ENCODE peak calls at places on chromosomes 5 and 9, in six cellular contexts. One of them, this sample, is unnamed.

GRCh38 chr9:123048748-123049147 is 15.3 kb downstream of the GPR21 start:
- DNase-seq in H1: no peak
- DNase-seq in nephron progenitor cell: no peak
- DNase-seq in sigmoid colon: no peak
- DNase-seq in mammary epithelial cell: no peak
- DNase-seq in H9: no peak
- DNase-seq in this sample: no peak

GRCh38 chr5:103402861-103403260 is 144.3 kb downstream of the MACIR start:
- DNase-seq in H1: no peak
- DNase-seq in nephron progenitor cell: no peak
- DNase-seq in sigmoid colon: no peak
- DNase-seq in mammary epithelial cell: no peak
- DNase-seq in H9: no peak
- DNase-seq in this sample: no peak

GRCh38 chr5:132898094-132898493 is 24.6 kb downstream of the LEAP2 start:
- DNase-seq in H1: no peak
- DNase-seq in nephron progenitor cell: no peak
- DNase-seq in sigmoid colon: no peak
- DNase-seq in mammary epithelial cell: no peak
- DNase-seq in H9: no peak
- DNase-seq in this sample: no peak

GRCh38 chr5:18699681-18700080 is 1065.4 kb downstream of the TAF11L14 start:
- DNase-seq in H1: no peak
- DNase-seq in nephron progenitor cell: no peak
- DNase-seq in sigmoid colon: no peak
- DNase-seq in mammary epithelial cell: no peak
- DNase-seq in H9: no peak
- DNase-seq in this sample: no peak

GRCh38 chr5:6468870-6469269 is 20.2 kb downstream of the UBE2QL1 start:
- DNase-seq in H1: no peak
- DNase-seq in nephron progenitor cell: no peak
- DNase-seq in sigmoid colon: peak
- DNase-seq in mammary epithelial cell: no peak
- DNase-seq in H9: no peak
- DNase-seq in this sample: no peak

GRCh38 chr9:105138306-105138801 is 106.1 kb upstream of the SLC44A1 start:
- DNase-seq in H1: no peak
- DNase-seq in nephron progenitor cell: no peak
- DNase-seq in sigmoid colon: peak
- DNase-seq in mammary epithelial cell: no peak
- DNase-seq in H9: peak
- DNase-seq in this sample: no peak

GRCh38 chr9:124341455-124342170 is 73.6 kb downstream of the PSMB7 start:
- DNase-seq in H1: no peak
- DNase-seq in nephron progenitor cell: no peak
- DNase-seq in sigmoid colon: no peak
- DNase-seq in mammary epithelial cell: no peak
- DNase-seq in H9: no peak
- DNase-seq in this sample: no peak

GRCh38 chr5:180080670-180081280 is 9.2 kb upstream of the RNF130 start:
- DNase-seq in H1: no peak
- DNase-seq in nephron progenitor cell: no peak
- DNase-seq in sigmoid colon: no peak
- DNase-seq in mammary epithelial cell: no peak
- DNase-seq in H9: no peak
- DNase-seq in this sample: no peak

GRCh38 chr5:65037845-65038815 is 269.4 kb downstream of the CWC27 start:
- DNase-seq in H1: peak
- DNase-seq in nephron progenitor cell: no peak
- DNase-seq in sigmoid colon: no peak
- DNase-seq in mammary epithelial cell: no peak
- DNase-seq in H9: peak
- DNase-seq in this sample: no peak

GRCh38 chr9:37197158-37198033 is 77.0 kb downstream of the ZCCHC7 start:
- DNase-seq in H1: no peak
- DNase-seq in nephron progenitor cell: no peak
- DNase-seq in sigmoid colon: no peak
- DNase-seq in mammary epithelial cell: peak
- DNase-seq in H9: no peak
- DNase-seq in this sample: no peak

GRCh38 chr5:92916036-92916435 is 665.0 kb downstream of the NR2F1-AS1 start:
- DNase-seq in H1: no peak
- DNase-seq in nephron progenitor cell: no peak
- DNase-seq in sigmoid colon: no peak
- DNase-seq in mammary epithelial cell: peak
- DNase-seq in H9: no peak
- DNase-seq in this sample: no peak
- TF ChIP-seq CTCF in H1: no peak
- TF ChIP-seq CTCF in nephron progenitor cell: no peak
- TF ChIP-seq CTCF in sigmoid colon: no peak
- TF ChIP-seq CTCF in mammary epithelial cell: peak
- TF ChIP-seq CTCF in H9: no peak
- TF ChIP-seq CTCF in this sample: no peak

GRCh38 chr5:150085950-150086715 is at the start of gene CSF1R:
- DNase-seq in H1: peak
- DNase-seq in nephron progenitor cell: no peak
- DNase-seq in sigmoid colon: no peak
- DNase-seq in mammary epithelial cell: no peak
- DNase-seq in H9: no peak
- DNase-seq in this sample: no peak
- TF ChIP-seq CTCF in H1: no peak
- TF ChIP-seq CTCF in nephron progenitor cell: no peak
- TF ChIP-seq CTCF in sigmoid colon: no peak
- TF ChIP-seq CTCF in mammary epithelial cell: no peak
- TF ChIP-seq CTCF in H9: no peak
- TF ChIP-seq CTCF in this sample: no peak

DNA sequence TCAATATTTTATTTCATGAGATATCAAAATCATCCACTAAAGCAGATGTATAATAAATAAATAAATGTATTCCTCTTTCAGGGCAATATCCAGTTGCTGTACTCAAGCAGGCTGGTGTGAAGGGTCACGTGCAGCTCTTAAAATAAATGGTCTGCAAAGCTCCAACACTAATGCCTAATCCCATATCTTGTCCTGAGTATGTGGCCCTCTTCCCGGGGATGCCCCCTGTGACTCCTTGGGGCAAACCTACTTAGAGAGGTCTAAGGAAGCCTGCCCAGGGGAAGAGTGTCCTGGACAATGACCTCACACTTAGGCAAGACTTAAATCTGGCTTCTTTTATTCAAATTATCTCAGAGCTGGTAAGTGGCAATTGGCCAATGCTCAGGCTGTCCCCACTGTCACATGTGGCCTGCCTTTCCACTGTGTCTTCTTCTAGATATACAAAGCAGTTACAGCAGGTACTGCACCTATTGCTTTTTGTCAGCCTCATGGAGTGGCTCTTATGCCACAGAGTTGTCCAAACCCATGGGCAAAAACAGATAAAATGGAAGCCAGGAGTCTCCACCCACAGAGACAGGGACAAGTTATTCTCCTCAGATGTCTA is 55.3 kb downstream of the SEMA5A start:
- DNase-seq in H1: no peak
- DNase-seq in nephron progenitor cell: no peak
- DNase-seq in sigmoid colon: no peak
- DNase-seq in mammary epithelial cell: no peak
- DNase-seq in H9: no peak
- DNase-seq in this sample: no peak
- TF ChIP-seq CTCF in H1: no peak
- TF ChIP-seq CTCF in nephron progenitor cell: no peak
- TF ChIP-seq CTCF in sigmoid colon: no peak
- TF ChIP-seq CTCF in mammary epithelial cell: no peak
- TF ChIP-seq CTCF in H9: no peak
- TF ChIP-seq CTCF in this sample: no peak

GRCh38 chr9:29209748-29210276 is 1636.5 kb upstream of the C9orf72 start:
- DNase-seq in H1: no peak
- DNase-seq in nephron progenitor cell: no peak
- DNase-seq in sigmoid colon: no peak
- DNase-seq in mammary epithelial cell: no peak
- DNase-seq in H9: no peak
- DNase-seq in this sample: no peak

GRCh38 chr9:29213374-29214161 is 1640.3 kb upstream of the C9orf72 start:
- DNase-seq in H1: peak
- DNase-seq in nephron progenitor cell: peak
- DNase-seq in sigmoid colon: no peak
- DNase-seq in mammary epithelial cell: peak
- DNase-seq in H9: peak
- DNase-seq in this sample: peak

GRCh38 chr9:29212590-29213373 is 1639.5 kb upstream of the C9orf72 start:
- DNase-seq in H1: peak
- DNase-seq in nephron progenitor cell: peak
- DNase-seq in sigmoid colon: no peak
- DNase-seq in mammary epithelial cell: peak
- DNase-seq in H9: peak
- DNase-seq in this sample: peak

GRCh38 chr9:29211003-29211584 is 1637.8 kb upstream of the C9orf72 start:
- DNase-seq in H1: no peak
- DNase-seq in nephron progenitor cell: no peak
- DNase-seq in sigmoid colon: no peak
- DNase-seq in mammary epithelial cell: no peak
- DNase-seq in H9: no peak
- DNase-seq in this sample: no peak

DNA sequence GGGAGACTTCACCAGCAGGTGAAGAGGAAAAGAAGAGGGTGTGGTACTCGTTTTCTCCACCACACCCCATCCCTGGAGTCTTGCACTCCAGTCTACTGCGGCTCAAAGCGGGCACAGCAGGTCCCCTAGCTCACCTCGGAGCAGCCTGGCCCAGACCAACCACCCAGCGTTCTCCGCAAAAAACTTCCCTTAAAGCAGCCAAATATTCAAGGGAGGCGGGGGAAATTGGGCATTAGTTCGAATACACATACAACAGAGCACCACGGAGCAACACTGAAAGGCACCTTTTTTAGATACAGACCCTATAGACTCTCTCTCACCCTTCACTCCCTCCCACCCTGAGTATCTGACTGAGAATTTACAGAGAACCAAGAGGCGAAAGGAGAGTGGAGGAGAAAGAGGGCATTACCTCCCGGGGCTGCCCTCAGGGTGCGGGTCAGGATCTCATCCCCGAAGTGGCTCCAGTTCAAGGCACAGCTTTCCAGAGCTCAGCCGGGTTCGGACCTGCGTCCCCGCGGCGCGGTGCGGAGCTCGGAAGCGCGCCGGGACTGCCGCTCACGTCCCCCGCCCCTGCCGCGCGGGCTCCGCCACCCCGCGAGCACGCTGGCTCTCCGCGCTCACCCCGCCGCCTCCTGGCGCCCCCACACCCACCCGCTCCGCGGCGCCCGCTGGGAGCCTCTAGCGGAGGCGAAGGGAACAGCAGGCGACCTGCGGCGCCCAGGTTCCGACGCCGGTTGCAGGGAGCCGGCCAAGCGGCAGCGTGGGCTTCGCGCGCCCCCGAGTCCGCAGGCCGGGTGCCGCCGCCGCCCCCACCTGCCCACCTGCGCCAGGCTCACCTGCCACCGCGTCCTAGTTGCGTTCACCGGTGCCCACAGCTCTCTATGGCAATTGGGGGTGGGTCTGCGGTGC is 1638.7 kb upstream of the C9orf72 start:
- DNase-seq in H1: peak
- DNase-seq in nephron progenitor cell: peak
- DNase-seq in sigmoid colon: peak
- DNase-seq in mammary epithelial cell: peak
- DNase-seq in H9: peak
- DNase-seq in this sample: peak
- TF ChIP-seq CTCF in H1: peak
- TF ChIP-seq CTCF in nephron progenitor cell: peak
- TF ChIP-seq CTCF in sigmoid colon: no peak
- TF ChIP-seq CTCF in mammary epithelial cell: peak
- TF ChIP-seq CTCF in H9: peak
- TF ChIP-seq CTCF in this sample: peak

GRCh38 chr5:150658699-150659265 is 2.3 kb upstream of the MYOZ3 start:
- DNase-seq in H1: no peak
- DNase-seq in nephron progenitor cell: no peak
- DNase-seq in sigmoid colon: peak
- DNase-seq in mammary epithelial cell: no peak
- DNase-seq in H9: peak
- DNase-seq in this sample: no peak
- TF ChIP-seq CTCF in H1: no peak
- TF ChIP-seq CTCF in nephron progenitor cell: no peak
- TF ChIP-seq CTCF in sigmoid colon: no peak
- TF ChIP-seq CTCF in mammary epithelial cell: no peak
- TF ChIP-seq CTCF in H9: no peak
- TF ChIP-seq CTCF in this sample: no peak

GRCh38 chr9:125409637-125410521 is 148.3 kb downstream of the GAPVD1 start:
- DNase-seq in H1: peak
- DNase-seq in nephron progenitor cell: no peak
- DNase-seq in sigmoid colon: no peak
- DNase-seq in mammary epithelial cell: no peak
- DNase-seq in H9: peak
- DNase-seq in this sample: no peak

GRCh38 chr9:125409217-125409636 is 147.6 kb downstream of the GAPVD1 start:
- DNase-seq in H1: peak
- DNase-seq in nephron progenitor cell: no peak
- DNase-seq in sigmoid colon: peak
- DNase-seq in mammary epithelial cell: no peak
- DNase-seq in H9: peak
- DNase-seq in this sample: no peak

GRCh38 chr9:125406812-125407087 is 145.1 kb downstream of the GAPVD1 start:
- DNase-seq in H1: no peak
- DNase-seq in nephron progenitor cell: no peak
- DNase-seq in sigmoid colon: no peak
- DNase-seq in mammary epithelial cell: no peak
- DNase-seq in H9: no peak
- DNase-seq in this sample: no peak

GRCh38 chr9:125407432-125407973 is 145.9 kb downstream of the GAPVD1 start:
- DNase-seq in H1: no peak
- DNase-seq in nephron progenitor cell: no peak
- DNase-seq in sigmoid colon: no peak
- DNase-seq in mammary epithelial cell: no peak
- DNase-seq in H9: no peak
- DNase-seq in this sample: no peak

GRCh38 chr9:125407974-125408900 is 146.6 kb downstream of the GAPVD1 start:
- DNase-seq in H1: peak
- DNase-seq in nephron progenitor cell: peak
- DNase-seq in sigmoid colon: peak
- DNase-seq in mammary epithelial cell: peak
- DNase-seq in H9: peak
- DNase-seq in this sample: peak
- TF ChIP-seq CTCF in H1: no peak
- TF ChIP-seq CTCF in nephron progenitor cell: peak
- TF ChIP-seq CTCF in sigmoid colon: peak
- TF ChIP-seq CTCF in mammary epithelial cell: peak
- TF ChIP-seq CTCF in H9: peak
- TF ChIP-seq CTCF in this sample: peak

GRCh38 chr5:181217111-181217804 is 5.8 kb upstream of the TRIM41 start:
- DNase-seq in H1: peak
- DNase-seq in nephron progenitor cell: peak
- DNase-seq in sigmoid colon: peak
- DNase-seq in mammary epithelial cell: peak
- DNase-seq in H9: peak
- DNase-seq in this sample: peak
- TF ChIP-seq CTCF in H1: no peak
- TF ChIP-seq CTCF in nephron progenitor cell: no peak
- TF ChIP-seq CTCF in sigmoid colon: no peak
- TF ChIP-seq CTCF in mammary epithelial cell: no peak
- TF ChIP-seq CTCF in H9: peak
- TF ChIP-seq CTCF in this sample: peak